ENCODE peak calls at places on chromosomes 3 and 15, in seven cellular contexts. A is endothelial cell of umbilical vein; Z is A549; S is cardiac muscle cell; Q is transverse colon; V is Peyer's patch; O is CD8-positive, alpha-beta memory T cell. Y is an unnamed sample. For H3K9me3, the result is how much of the 10 kb centered on the place peaks cover.

GRCh38 chr3:153138267-153139210 is 23.5 kb upstream of the RAP2B start:
- DNase-seq in Z (peak), A (peak), Q (peak), S (no peak), V (peak), O (no peak), Y (no peak)

GRCh38 chr3:188727052-188727451 is 444.7 kb upstream of the TPRG1 start:
- DNase-seq in A (no peak), S (no peak), Z (no peak), V (no peak), Q (no peak), O (no peak), Y (no peak)

GRCh38 chr3:192902481-192903023 is 15.1 kb downstream of the MB21D2 start:
- DNase-seq in Q (no peak), A (no peak), O (no peak), S (no peak), V (peak), Z (no peak), Y (no peak)

GRCh38 chr3:127185268-127185667 is 7.7 kb upstream of the PRR23E start:
- DNase-seq in Q (no peak), S (no peak), A (no peak), O (no peak), Z (no peak), V (no peak), Y (no peak)

GRCh38 chr15:35194296-35194695 is 109.2 kb upstream of the NANOGP8 start:
- DNase-seq in V (no peak), O (no peak), S (no peak), Q (no peak), Z (no peak), A (no peak), Y (no peak)

GRCh38 chr15:27025411-27026051 is 54.5 kb downstream of the GABRG3 start:
- DNase-seq in S (no peak), Q (no peak), A (no peak), O (no peak), Z (no peak), V (no peak), Y (peak)

GRCh38 chr15:80693682-80694623 is 1.2 kb upstream of the ABHD17C start:
- DNase-seq in V (no peak), S (no peak), O (no peak), Q (no peak), Z (peak), A (peak), Y (no peak)

GRCh38 chr3:151082880-151083838 is 2.3 kb upstream of the MED12L start:
- DNase-seq in Q (no peak), O (no peak), Z (no peak), S (no peak), A (no peak), V (no peak), Y (no peak)

GRCh38 chr3:30554317-30554690 is 52.1 kb upstream of the TGFBR2 start:
- DNase-seq in A (no peak), Q (no peak), Z (no peak), S (no peak), V (no peak), O (no peak), Y (no peak)

GRCh38 chr15:75163150-75163564 is 38.5 kb upstream of the C15orf39 start:
- DNase-seq in S (no peak), Q (no peak), V (no peak), Z (no peak), O (no peak), A (no peak), Y (no peak)

GRCh38 chr3:49199244-49199899 is 28.0 kb downstream of the KLHDC8B start:
- DNase-seq in Q (peak), Z (no peak), A (peak), V (peak), S (no peak), O (no peak), Y (no peak)

GRCh38 chr3:186286114-186286513 is 75.9 kb downstream of the DGKG start:
- DNase-seq in Q (no peak), Z (no peak), S (no peak), A (no peak), O (no peak), V (no peak), Y (no peak)

GRCh38 chr3:53174346-53175250 is 13.6 kb downstream of the PRKCD start:
- DNase-seq in O (no peak), V (no peak), Q (peak), A (no peak), Z (no peak), S (no peak), Y (no peak)

GRCh38 chr3:33915796-33916589 is 117.6 kb downstream of the PDCD6IP start:
- DNase-seq in S (peak), Q (no peak), V (no peak), O (peak), Z (peak), A (no peak), Y (no peak)

GRCh38 chr15:68635142-68635541 is 56.3 kb downstream of the CORO2B start:
- DNase-seq in V (no peak), S (no peak), A (no peak), O (no peak), Z (no peak), Q (no peak), Y (no peak)

GRCh38 chr15:47820780-47821319 is 103.5 kb downstream of the SEMA6D start:
- DNase-seq in Q (no peak), O (no peak), Z (no peak), S (no peak), A (peak), V (no peak), Y (no peak)

GRCh38 chr15:90184786-90185704 is 16.1 kb upstream of the SEMA4B start:
- DNase-seq in A (no peak), Z (peak), Q (peak), O (peak), S (peak), V (peak), Y (peak)

GRCh38 chr3:133277813-133278212 is 122.0 kb upstream of the BFSP2 start:
- DNase-seq in Q (no peak), A (peak), O (no peak), S (no peak), V (no peak), Z (no peak), Y (no peak)

GRCh38 chr15:68385671-68386586 is 46.0 kb downstream of the ITGA11 start:
- DNase-seq in A (no peak), V (peak), O (no peak), Z (no peak), S (no peak), Q (no peak), Y (no peak)

GRCh38 chr15:82093774-82094211 is 48.0 kb upstream of the MEX3B start:
- DNase-seq in V (no peak), O (no peak), A (peak), S (no peak), Z (peak), Q (no peak), Y (no peak)

GRCh38 chr15:99305761-99306505 is 54.7 kb downstream of the LRRC28 start:
- DNase-seq in Q (peak), A (peak), V (no peak), O (no peak), S (peak), Z (no peak), Y (peak)
- H3K4me3 ChIP-seq in Q (no peak), A (no peak), V (no peak), O (no peak), S (no peak), Z (peak), Y (no peak)

GRCh38 chr15:72540606-72541237 is 66.6 kb downstream of the ARIH1 start:
- DNase-seq in A (no peak), V (no peak), Q (no peak), S (no peak), Z (no peak), O (no peak), Y (no peak)
- H3K9me3 ChIP-seq in A (under half), V (under half), Q (under half), S (under half), Z (under half), O (under half), Y (under half)

DNA sequence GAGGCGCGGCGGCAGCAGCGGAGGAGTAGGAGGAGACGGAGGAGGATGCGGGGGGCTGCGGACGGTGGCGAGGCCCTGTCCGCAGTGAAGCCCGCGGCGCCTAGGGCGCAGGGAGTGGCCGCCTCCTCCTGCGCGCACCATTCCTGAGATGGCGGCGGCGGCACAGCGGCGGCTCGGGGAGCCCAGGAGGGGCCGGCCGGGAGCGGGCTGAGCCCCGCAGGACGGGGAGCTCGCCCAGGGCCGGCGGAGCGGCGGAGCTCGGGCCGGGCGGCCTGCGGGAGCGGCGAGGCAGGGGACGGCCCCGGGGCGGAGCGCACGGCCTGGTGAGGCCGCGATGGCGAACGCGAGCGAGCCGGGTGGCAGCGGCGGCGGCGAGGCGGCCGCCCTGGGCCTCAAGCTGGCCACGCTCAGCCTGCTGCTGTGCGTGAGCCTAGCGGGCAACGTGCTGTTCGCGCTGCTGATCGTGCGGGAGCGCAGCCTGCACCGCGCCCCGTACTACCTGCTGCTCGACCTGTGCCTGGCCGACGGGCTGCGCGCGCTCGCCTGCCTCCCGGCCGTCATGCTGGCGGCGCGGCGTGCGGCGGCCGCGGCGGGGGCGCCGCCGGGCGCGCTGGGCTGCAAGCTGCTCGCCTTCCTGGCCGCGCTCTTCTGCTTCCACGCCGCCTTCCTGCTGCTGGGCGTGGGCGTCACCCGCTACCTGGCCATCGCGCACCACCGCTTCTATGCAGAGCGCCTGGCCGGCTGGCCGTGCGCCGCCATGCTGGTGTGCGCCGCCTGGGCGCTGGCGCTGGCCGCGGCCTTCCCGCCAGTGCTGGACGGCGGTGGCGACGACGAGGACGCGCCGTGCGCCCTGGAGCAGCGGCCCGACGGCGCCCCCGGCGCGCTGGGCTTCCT is at the start of gene GPR27:
- DNase-seq in Q (no peak), O (peak), A (peak), S (peak), V (no peak), Z (peak), Y (peak)
- H3K4me3 ChIP-seq in Q (no peak), O (peak), A (no peak), S (peak), V (peak), Z (peak), Y (peak)

DNA sequence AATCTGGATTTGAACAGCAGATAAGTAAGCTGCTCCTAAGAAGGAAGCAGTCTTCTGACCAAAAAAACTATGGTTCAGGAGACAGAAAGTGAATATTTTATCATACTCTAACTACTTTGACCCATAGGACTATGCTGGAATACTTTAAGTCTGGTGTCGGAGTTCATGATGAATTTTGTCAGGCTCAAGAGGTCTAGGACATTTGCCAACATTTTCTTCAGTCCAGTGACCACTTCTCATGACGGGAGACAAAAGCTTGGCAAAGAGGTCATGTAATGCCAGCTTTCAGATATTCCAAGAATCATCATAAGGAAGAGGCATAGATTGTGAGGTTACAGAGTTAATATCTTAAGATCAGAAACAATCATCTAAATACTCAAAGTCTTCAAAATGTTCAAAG is 20.5 kb upstream of the DCBLD2 start:
- DNase-seq in Z (no peak), S (peak), O (no peak), V (no peak), A (no peak), Q (no peak), Y (no peak)
- H3K9me3 ChIP-seq in Z (under half), S (under half), O (under half), V (under half), A (under half), Q (under half), Y (under half)

GRCh38 chr15:95324596-95325135 is 1005.8 kb upstream of the NR2F2 start:
- DNase-seq in O (no peak), Z (no peak), V (no peak), S (no peak), Q (no peak), A (peak), Y (no peak)

GRCh38 chr15:95323798-95324197 is 1006.7 kb upstream of the NR2F2 start:
- DNase-seq in S (no peak), V (no peak), A (peak), Z (no peak), O (no peak), Q (no peak), Y (no peak)

GRCh38 chr15:95326689-95327525 is 1003.6 kb upstream of the NR2F2 start:
- DNase-seq in S (peak), Q (no peak), A (peak), O (no peak), Z (no peak), V (no peak), Y (no peak)

GRCh38 chr15:95327661-95328060 is 1002.8 kb upstream of the NR2F2 start:
- DNase-seq in V (no peak), Z (no peak), O (no peak), Q (no peak), A (peak), S (no peak), Y (no peak)

DNA sequence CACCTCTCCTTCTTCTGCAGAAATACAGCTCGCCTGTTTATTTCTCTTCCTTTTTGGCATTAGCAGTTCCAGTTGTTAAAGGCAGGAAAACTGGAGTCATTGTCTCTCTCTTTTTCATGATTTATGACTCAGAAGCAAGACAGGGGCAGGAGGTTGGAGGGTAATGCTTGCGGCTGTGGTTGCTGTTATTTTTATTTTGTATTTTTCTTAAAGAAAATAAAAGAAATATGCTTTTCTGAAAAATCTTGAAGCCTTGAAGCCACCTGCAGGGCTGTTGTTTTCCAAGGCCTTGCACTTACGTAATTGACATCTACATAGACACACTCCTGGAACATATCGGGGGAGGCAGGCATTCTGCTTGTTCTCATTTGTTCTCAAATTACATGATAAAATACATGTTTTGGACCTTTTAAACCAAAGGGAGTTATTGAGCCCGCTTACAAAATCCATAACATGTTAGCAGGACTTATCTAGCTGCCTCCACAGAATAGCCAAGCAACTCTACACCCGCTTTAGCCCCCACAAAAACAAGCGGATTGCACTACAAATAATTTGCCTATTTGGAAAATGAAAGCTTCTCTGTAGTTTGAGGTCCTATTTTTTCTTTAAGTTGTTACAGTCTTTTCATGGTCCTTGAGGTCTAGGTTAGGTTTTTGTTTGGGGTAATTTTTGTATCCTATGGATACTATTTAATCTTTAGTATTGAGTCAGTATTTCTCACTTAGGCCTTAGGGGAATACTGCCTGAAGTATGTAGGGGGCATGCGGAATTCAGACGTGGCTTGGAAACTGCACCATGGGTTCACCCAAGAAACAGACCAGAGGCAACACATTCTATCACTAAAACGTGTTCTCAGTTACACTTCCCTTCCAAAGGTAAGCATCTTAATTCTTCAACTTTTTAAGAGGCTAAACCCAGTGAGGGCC is 1004.5 kb upstream of the NR2F2 start:
- DNase-seq in A (peak), O (no peak), Q (no peak), S (peak), Z (no peak), V (no peak), Y (no peak)
- H3K4me3 ChIP-seq in A (peak), O (no peak), Q (no peak), S (peak), Z (no peak), V (peak), Y (no peak)

DNA sequence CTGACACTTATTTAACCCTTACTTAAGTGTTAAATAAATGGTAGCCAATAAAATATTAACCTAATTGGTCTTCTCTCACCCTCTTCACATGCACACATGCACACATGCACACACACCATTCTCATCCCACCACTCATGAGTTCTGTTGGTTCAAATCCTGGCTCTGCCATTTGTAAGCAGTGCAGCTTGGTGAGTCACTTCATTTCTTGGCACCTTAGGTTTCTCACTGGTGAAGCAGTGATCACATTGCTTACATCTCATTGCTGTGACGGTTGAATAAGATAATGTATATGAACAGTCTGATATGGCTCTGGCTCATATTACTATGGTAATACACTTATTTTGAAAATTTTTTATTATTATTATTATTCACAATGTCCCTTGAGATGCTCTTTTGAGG is 33.8 kb downstream of the RIOX2 start:
- DNase-seq in S (no peak), A (no peak), Z (no peak), Q (no peak), O (no peak), V (no peak), Y (no peak)
- H3K9me3 ChIP-seq in S (under half), A (under half), Z (under half), Q (under half), O (under half), V (under half), Y (under half)

DNA sequence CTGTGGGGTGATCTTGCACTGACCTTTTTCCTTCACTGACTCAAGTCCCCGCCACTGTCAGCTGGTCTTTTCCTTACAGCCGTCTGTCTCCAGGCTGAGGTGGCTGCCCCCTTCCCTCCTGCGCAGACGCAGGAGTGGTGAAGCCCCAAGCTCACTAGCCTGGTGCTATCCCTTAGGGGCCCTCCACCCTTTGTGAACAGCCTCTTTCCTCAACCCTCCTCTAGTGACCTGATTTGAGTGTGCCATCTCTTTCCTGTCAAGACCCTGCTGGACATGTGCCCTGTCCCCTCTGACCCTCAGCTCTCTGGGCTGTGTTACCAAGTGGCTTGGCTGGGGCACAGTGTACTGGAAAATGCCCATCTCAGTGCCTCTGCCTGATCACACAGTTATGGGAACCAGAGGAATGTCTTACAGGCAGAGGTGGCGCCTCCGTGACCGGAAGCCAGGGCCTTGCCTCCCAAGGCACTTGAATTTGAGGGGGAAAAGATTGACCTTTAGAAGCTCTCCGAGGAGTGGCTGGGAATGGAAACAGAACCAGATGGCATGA is 8.7 kb downstream of the KBTBD13 start:
- DNase-seq in O (no peak), S (no peak), V (no peak), A (no peak), Z (no peak), Q (no peak), Y (no peak)
- H3K4me3 ChIP-seq in O (no peak), S (no peak), V (no peak), A (no peak), Z (no peak), Q (no peak), Y (no peak)

Y was measured in HAP-1.